ENCODE peak calls at places on chromosomes 11 and 22, in eight cellular contexts. M is astrocyte of the spinal cord; L is CD4-positive, CD25-positive, alpha-beta regulatory T cell; Z is naive thymus-derived CD4-positive, alpha-beta T cell; P is fibroblast of the conjunctiva; S is choroid plexus epithelial cell; N is activated naive CD4-positive, alpha-beta T cell; V is NCI-H345. F is an unnamed sample.

GRCh38 chr22:36819112-36819511 is 2.3 kb upstream of the PVALB start:
- DNase-seq in M (no peak), L (no peak), Z (no peak), P (no peak), S (no peak), N (no peak), V (no peak), F (no peak)

GRCh38 chr11:70547821-70548670 is 149.7 kb downstream of the CTTN start:
- DNase-seq in M (no peak), L (no peak), Z (no peak), P (no peak), S (no peak), N (no peak), V (peak), F (no peak)

GRCh38 chr11:66866007-66866406 is 9.1 kb downstream of the LRFN4 start:
- DNase-seq in M (no peak), L (no peak), Z (no peak), P (no peak), S (no peak), N (no peak), V (no peak), F (no peak)

GRCh38 chr11:29093416-29093815 is 923.4 kb downstream of the KCNA4 start:
- DNase-seq in M (peak), L (no peak), Z (no peak), P (peak), S (peak), N (no peak), V (no peak), F (no peak)

GRCh38 chr11:126345759-126346585 is 9.5 kb upstream of the ST3GAL4 start:
- DNase-seq in M (peak), L (peak), Z (no peak), P (no peak), S (peak), N (no peak), V (no peak), F (no peak)

GRCh38 chr11:124798991-124799383 is 1.2 kb downstream of the MSANTD2 start:
- DNase-seq in M (peak), L (peak), Z (no peak), P (no peak), S (peak), N (no peak), V (no peak), F (peak)

GRCh38 chr11:116581349-116581748 is 191.4 kb downstream of the BUD13 start:
- DNase-seq in M (no peak), L (no peak), Z (no peak), P (no peak), S (no peak), N (no peak), V (no peak), F (no peak)

GRCh38 chr11:1825039-1825740 is 9.6 kb upstream of the SYT8 start:
- DNase-seq in M (no peak), L (no peak), Z (no peak), P (no peak), S (peak), N (no peak), V (no peak), F (peak)

GRCh38 chr22:36180038-36180880 is 19.7 kb upstream of the APOL3 start:
- DNase-seq in M (peak), L (peak), Z (peak), P (peak), S (peak), N (peak), V (no peak), F (peak)

GRCh38 chr11:1232328-1233321 is 9.8 kb downstream of the MUC5B start:
- DNase-seq in M (no peak), L (no peak), Z (no peak), P (no peak), S (no peak), N (no peak), V (peak), F (no peak)

GRCh38 chr11:9530020-9530628 is 43.3 kb upstream of the WEE1 start:
- DNase-seq in M (no peak), L (no peak), Z (no peak), P (no peak), S (no peak), N (no peak), V (no peak), F (no peak)

GRCh38 chr11:9757809-9758675 is 94.2 kb downstream of the SWAP70 start:
- DNase-seq in M (peak), L (peak), Z (peak), P (peak), S (peak), N (peak), V (peak), F (peak)

GRCh38 chr11:131691558-131692041 is 321.2 kb downstream of the NTM start:
- DNase-seq in M (no peak), L (peak), Z (no peak), P (no peak), S (peak), N (no peak), V (no peak), F (peak)

GRCh38 chr11:58924230-58924629 is 15.1 kb upstream of the GLYATL1 start:
- DNase-seq in M (no peak), L (no peak), Z (no peak), P (no peak), S (no peak), N (no peak), V (no peak), F (no peak)

GRCh38 chr22:39959640-39960447 is at the start of gene TMA7B:
- DNase-seq in M (peak), L (peak), Z (peak), P (no peak), S (peak), N (no peak), V (no peak), F (no peak)

GRCh38 chr11:47305734-47306483 is 36.0 kb downstream of the MADD start:
- DNase-seq in M (no peak), L (no peak), Z (no peak), P (no peak), S (no peak), N (no peak), V (no peak), F (no peak)

GRCh38 chr11:72604256-72604655 is 70.0 kb downstream of the PDE2A start:
- DNase-seq in M (no peak), L (no peak), Z (no peak), P (no peak), S (no peak), N (no peak), V (no peak), F (no peak)

GRCh38 chr11:2759228-2760195 is 59.7 kb upstream of the KCNQ1OT1 start:
- DNase-seq in M (no peak), L (no peak), Z (no peak), P (no peak), S (no peak), N (no peak), V (no peak), F (no peak)

GRCh38 chr22:43889366-43890253 is 2.2 kb downstream of the PNPLA5 start:
- DNase-seq in M (peak), L (no peak), Z (no peak), P (no peak), S (peak), N (no peak), V (no peak), F (no peak)

GRCh38 chr22:46175631-46176030 is 25.3 kb downstream of the PPARA start:
- DNase-seq in M (no peak), L (no peak), Z (no peak), P (no peak), S (no peak), N (no peak), V (no peak), F (no peak)

GRCh38 chr11:65498727-65498976 is 193 bp upstream of the MALAT1 start:
- DNase-seq in M (no peak), L (no peak), Z (no peak), P (no peak), S (no peak), N (no peak), V (no peak), F (no peak)

GRCh38 chr22:49476176-49476575 is 351.5 kb downstream of the BRD1 start:
- DNase-seq in M (no peak), L (no peak), Z (no peak), P (no peak), S (no peak), N (no peak), V (no peak), F (no peak)